ENCODE peak calls at places on chromosomes 13 and 19, in eight cellular contexts. Y is activated CD4-positive, alpha-beta T cell treated with anti-CD3 and anti-CD28 coated beads for 24 hours; S is activated CD4-positive, CD25-positive, alpha-beta regulatory T cell treated with anti-CD3 and anti-CD28 coated beads, Interleukin-2, amount 50 U/mL, for 16 hours; V is fibroblast of villous mesenchyme; W is caudate nucleus; A is fibroblast of lung; B is substantia nigra; K is neural crest cell. G is an unnamed sample.

GRCh38 chr13:30415430-30416030 is 6.8 kb upstream of the UBE2L5 start:
- DNase-seq in K (no peak), W (no peak), A (peak; percentile 28), Y (no peak), V (no peak), S (no peak), B (no peak), G (no peak)

GRCh38 chr13:79482271-79482970 is 1.5 kb downstream of the NDFIP2 start:
- DNase-seq in S (no peak), V (no peak), B (no peak), Y (no peak), A (peak; percentile 55), W (no peak), K (no peak), G (no peak)

GRCh38 chr13:102374726-102375125 is 27.1 kb downstream of the FGF14 start:
- DNase-seq in A (no peak), K (no peak), Y (no peak), S (no peak), B (no peak), W (no peak), V (no peak), G (no peak)

GRCh38 chr13:107251321-107251720 is 683.4 kb upstream of the ARGLU1 start:
- DNase-seq in B (no peak), S (no peak), W (no peak), A (peak; percentile 49), K (no peak), V (peak; percentile 52), Y (no peak), G (no peak)

GRCh38 chr19:45419396-45419795 is 4.3 kb downstream of the ERCC1 start:
- DNase-seq in B (peak; percentile 16), W (no peak), Y (no peak), A (no peak), K (no peak), V (no peak), S (no peak), G (no peak)

GRCh38 chr13:73767747-73768315 is 366.4 kb downstream of the KLF12 start:
- DNase-seq in S (peak; percentile 1), K (peak; percentile 3), W (no peak), V (no peak), B (no peak), A (no peak), Y (peak; percentile 16), G (no peak)

GRCh38 chr19:1336079-1336684 is 47.5 kb upstream of the NDUFS7 start:
- DNase-seq in V (no peak), A (no peak), Y (no peak), S (no peak), W (no peak), K (no peak), B (no peak), G (no peak)

GRCh38 chr13:114298866-114299265 is 15.4 kb upstream of the CHAMP1 start:
- DNase-seq in W (no peak), V (no peak), A (peak; percentile 55), K (no peak), S (no peak), B (no peak), Y (no peak), G (no peak)

GRCh38 chr13:41694902-41695301 is 237.6 kb downstream of the RGCC start:
- DNase-seq in B (no peak), V (peak; percentile 98), A (peak; percentile 96), W (no peak), Y (no peak), K (no peak), S (no peak), G (no peak)

GRCh38 chr13:80180745-80181144 is 160.2 kb downstream of the SPRY2 start:
- DNase-seq in W (no peak), A (no peak), S (no peak), K (no peak), B (no peak), V (no peak), Y (no peak), G (no peak)

GRCh38 chr19:12952488-12953455 is 4.3 kb downstream of the GADD45GIP1 start:
- DNase-seq in S (no peak), W (no peak), V (peak; percentile 35), B (peak; percentile 56), Y (no peak), A (peak; percentile 87), K (no peak), G (no peak)